ENCODE peak calls at places on chromosomes 11 and 22, in four cellular contexts. T, W, Q and A are unnamed samples. For H4K20me1, the result is how much of the 10 kb centered on the place peaks cover.

GRCh38 chr11:118691926-118692830 is 12.7 kb upstream of the TREH start:
- DNase-seq in T (peak), W (no peak), Q (no peak), A (peak)

GRCh38 chr11:118295834-118296454 is 8.6 kb upstream of the CD3E start:
- DNase-seq in T (no peak), W (no peak), Q (no peak), A (peak)

GRCh38 chr11:72781313-72782080 is 12.3 kb downstream of the STARD10 start:
- DNase-seq in T (no peak), W (peak), Q (peak), A (no peak)

GRCh38 chr22:29719894-29720645 is at the start of gene CABP7:
- DNase-seq in T (no peak), W (peak), Q (peak), A (no peak)

GRCh38 chr11:15189646-15190365 is 75.1 kb downstream of the INSC start:
- DNase-seq in T (no peak), W (no peak), Q (no peak), A (no peak)

GRCh38 chr11:28738549-28738948 is 630.4 kb downstream of the METTL15 start:
- DNase-seq in T (no peak), W (no peak), Q (no peak), A (no peak)

GRCh38 chr11:57434640-57435546 is 8.0 kb upstream of the SLC43A3 start:
- DNase-seq in T (no peak), W (no peak), Q (no peak), A (peak)

GRCh38 chr11:76194872-76195668 is 11.2 kb downstream of the WNT11 start:
- DNase-seq in T (no peak), W (no peak), Q (no peak), A (no peak)

GRCh38 chr22:23280356-23281052 is 100.2 kb downstream of the BCR start:
- DNase-seq in T (no peak), W (peak), Q (no peak), A (no peak)

GRCh38 chr11:73154178-73154577 is 12.1 kb upstream of the FCHSD2 start:
- DNase-seq in T (peak), W (no peak), Q (no peak), A (no peak)

GRCh38 chr11:68810164-68810563 is 31.6 kb downstream of the CPT1A start:
- DNase-seq in T (no peak), W (no peak), Q (peak), A (no peak)

GRCh38 chr11:1952806-1953482 is 5.8 kb downstream of the MRPL23 start:
- DNase-seq in T (no peak), W (no peak), Q (no peak), A (no peak)

GRCh38 chr11:29272019-29272654 is 744.7 kb downstream of the KCNA4 start:
- DNase-seq in T (no peak), W (no peak), Q (no peak), A (no peak)

GRCh38 chr11:35923452-35923851 is 20.4 kb upstream of the LDLRAD3 start:
- DNase-seq in T (no peak), W (no peak), Q (no peak), A (no peak)

GRCh38 chr11:133926466-133927246 is 30.1 kb downstream of the IGSF9B start:
- DNase-seq in T (no peak), W (no peak), Q (no peak), A (no peak)

GRCh38 chr11:67370351-67371076 is 2.9 kb downstream of the CLCF1 start:
- DNase-seq in T (no peak), W (no peak), Q (no peak), A (no peak)

GRCh38 chr11:121153472-121153871 is 52.4 kb downstream of the TECTA start:
- DNase-seq in T (no peak), W (no peak), Q (peak), A (no peak)

GRCh38 chr11:77705195-77705876 is 67.7 kb upstream of the CLNS1A start:
- DNase-seq in T (no peak), W (peak), Q (no peak), A (peak)

GRCh38 chr11:120985718-120986569 is 38.0 kb upstream of the TBCEL start:
- DNase-seq in T (no peak), W (peak), Q (peak), A (peak)

GRCh38 chr11:59028105-59028504 is 58.0 kb upstream of the GLYATL1B start:
- DNase-seq in T (no peak), W (no peak), Q (no peak), A (no peak)

GRCh38 chr11:71446942-71447688 is 1.1 kb downstream of the DHCR7 start:
- DNase-seq in T (no peak), W (no peak), Q (no peak), A (peak)

GRCh38 chr11:124581817-124582216 is 12.0 kb downstream of the OR8A1 start:
- DNase-seq in T (no peak), W (no peak), Q (no peak), A (no peak)

GRCh38 chr22:44839061-44839460 is 86.7 kb downstream of the ARHGAP8 start:
- DNase-seq in T (no peak), W (no peak), Q (no peak), A (no peak)

GRCh38 chr22:49827853-49828598 is at the start of gene BRD1:
- DNase-seq in T (no peak), W (no peak), Q (peak), A (no peak)

GRCh38 chr11:29996016-29996415 is 20.8 kb downstream of the KCNA4 start:
- DNase-seq in T (no peak), W (no peak), Q (no peak), A (no peak)

DNA sequence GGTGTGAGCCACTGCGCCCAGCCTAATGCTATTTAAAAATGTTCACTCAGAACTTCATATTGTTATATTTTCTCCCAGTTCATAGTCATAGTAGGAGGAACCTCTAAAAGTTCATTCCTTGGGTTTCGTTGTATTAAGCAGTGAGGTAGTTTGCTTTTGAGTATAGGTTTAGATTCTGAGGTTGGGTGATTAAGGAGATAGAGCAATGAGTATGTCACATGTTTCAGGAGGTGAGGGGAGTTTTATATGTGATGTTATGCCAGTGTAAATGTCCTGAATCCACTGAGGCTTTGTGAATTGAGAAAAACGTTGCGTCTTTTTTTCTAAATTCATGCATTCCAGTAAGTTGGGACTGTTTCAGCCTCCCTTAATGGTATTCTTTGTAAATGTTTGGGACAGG is 4.2 kb downstream of the UBE2L3 start:
- DNase-seq in T (no peak), W (no peak), Q (no peak), A (no peak)
- H4K20me1 ChIP-seq in T (under half), W (half or more), Q (half or more), A (half or more)

GRCh38 chr22:36327922-36328551 is 59.7 kb downstream of the MYH9 start:
- DNase-seq in T (no peak), W (no peak), Q (no peak), A (no peak)
- TF ChIP-seq FOXM1 in T (no peak), W (no peak), Q (no peak), A (no peak)

GRCh38 chr11:62535802-62536201 is 10.8 kb downstream of the AHNAK start:
- DNase-seq in T (no peak), W (no peak), Q (no peak), A (no peak)

GRCh38 chr11:62534779-62535545 is 11.6 kb downstream of the AHNAK start:
- DNase-seq in T (no peak), W (no peak), Q (no peak), A (no peak)

GRCh38 chr11:62536301-62536957 is 10.2 kb downstream of the AHNAK start:
- DNase-seq in T (no peak), W (no peak), Q (no peak), A (no peak)

DNA sequence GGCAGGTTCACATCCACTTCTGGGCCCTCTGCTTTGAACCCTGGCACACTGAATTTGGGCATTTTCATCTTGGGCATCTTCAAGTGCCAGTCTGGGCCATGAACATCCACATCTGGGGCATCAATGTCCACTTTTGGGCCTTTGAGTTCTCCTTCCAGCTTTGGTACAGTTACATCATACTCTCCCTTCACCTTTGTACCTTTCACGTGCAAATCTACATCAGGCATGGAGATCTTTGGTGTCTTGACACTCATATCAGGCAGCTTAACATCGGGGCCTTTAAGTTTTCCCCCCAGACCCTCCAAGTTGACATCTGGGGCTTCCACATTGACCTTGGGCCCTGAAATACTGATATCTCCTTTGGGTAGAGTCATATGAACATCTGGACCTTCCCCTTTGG is 14.5 kb downstream of the AHNAK start:
- DNase-seq in T (no peak), W (no peak), Q (no peak), A (no peak)
- H4K20me1 ChIP-seq in T (under half), W (under half), Q (half or more), A (under half)

DNA sequence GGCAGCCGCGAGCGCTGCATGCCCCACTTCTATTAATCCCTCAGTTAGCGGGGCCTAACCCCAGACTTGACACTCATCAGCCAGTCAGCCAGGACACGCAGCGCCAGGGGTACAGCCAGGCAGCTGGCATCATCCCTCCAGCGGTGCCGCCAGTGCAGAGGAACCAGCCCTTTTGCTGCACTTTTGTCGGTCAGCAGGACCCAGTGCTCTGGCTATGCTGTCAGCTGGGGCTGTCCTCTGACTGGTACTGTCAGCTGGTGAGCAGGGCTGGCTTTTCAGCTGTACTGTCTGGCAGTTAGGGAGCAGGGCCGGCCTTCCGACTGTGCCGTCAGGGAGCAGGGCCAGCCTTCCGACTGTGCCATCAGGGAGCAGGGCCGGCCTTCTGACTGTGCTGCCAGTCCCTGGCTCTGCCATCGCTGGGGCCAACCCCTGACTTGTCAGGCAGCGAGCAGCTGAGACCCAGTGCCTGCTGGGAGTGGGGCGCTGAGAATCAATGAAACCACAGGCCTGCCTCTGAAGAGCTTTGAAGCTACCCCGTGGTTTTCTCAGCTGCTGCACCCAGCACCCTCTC is 115.4 kb downstream of the KIAA1671 start:
- DNase-seq in T (no peak), W (no peak), Q (peak), A (no peak)
- TF ChIP-seq FOXM1 in T (no peak), W (no peak), Q (no peak), A (no peak)